ENCODE peak calls at places on chromosomes 1 and 21, in five cellular contexts. E is CD8-positive, alpha-beta T cell; X is uterus; W is Karpas-422; N is lung. Q is an unnamed sample. For H3K36me3, the result is how much of the 10 kb centered on the place peaks cover.

GRCh38 chr1:58755468-58755872 is 28.4 kb downstream of the JUN start:
- DNase-seq in X (peak), N (peak), E (no peak), W (no peak), Q (peak)

GRCh38 chr1:186887198-186887597 is 58.4 kb downstream of the PLA2G4A start:
- DNase-seq in W (no peak), X (no peak), E (no peak), N (no peak), Q (no peak)

GRCh38 chr1:44884746-44885145 is 41.7 kb upstream of the PTCH2 start:
- DNase-seq in X (no peak), N (no peak), W (no peak), E (no peak), Q (no peak)

GRCh38 chr1:9294910-9295636 is 2.4 kb downstream of the SPSB1 start:
- DNase-seq in X (no peak), W (no peak), N (no peak), E (no peak), Q (no peak)

GRCh38 chr1:29967261-29967660 is 730.9 kb downstream of the PTPRU start:
- DNase-seq in W (no peak), N (no peak), E (no peak), X (no peak), Q (no peak)

GRCh38 chr1:53111073-53111556 is 31.3 kb downstream of the SLC1A7 start:
- DNase-seq in X (no peak), W (no peak), E (no peak), N (peak), Q (no peak)

GRCh38 chr1:230029244-230029643 is 37.8 kb upstream of the GALNT2 start:
- DNase-seq in N (no peak), E (no peak), X (no peak), W (no peak), Q (no peak)

GRCh38 chr1:114334297-114334696 is 176.7 kb downstream of the TRIM33 start:
- DNase-seq in N (no peak), E (no peak), W (no peak), X (no peak), Q (no peak)

GRCh38 chr1:42163536-42164503 is 725 bp downstream of the GUCA2A start:
- DNase-seq in N (no peak), X (no peak), E (no peak), W (no peak), Q (no peak)

GRCh38 chr1:32870615-32871363 is at the start of gene FNDC5:
- DNase-seq in E (no peak), X (peak), N (no peak), W (no peak), Q (no peak)

GRCh38 chr1:210049616-210050015 is 111.6 kb downstream of the SYT14 start:
- DNase-seq in E (no peak), X (no peak), W (no peak), N (no peak), Q (no peak)

GRCh38 chr1:41342774-41343355 is 18.4 kb upstream of the FOXO6 start:
- DNase-seq in E (no peak), X (no peak), N (no peak), W (no peak), Q (no peak)

GRCh38 chr1:112761714-112762480 is 46.8 kb upstream of the PPM1J start:
- DNase-seq in X (no peak), E (no peak), W (no peak), N (no peak), Q (no peak)

GRCh38 chr1:29282924-29283803 is 46.8 kb downstream of the PTPRU start:
- DNase-seq in N (peak), X (peak), W (peak), E (no peak), Q (no peak)

GRCh38 chr1:32753532-32754281 is 51.1 kb upstream of the SYNC start:
- DNase-seq in W (peak), E (peak), X (peak), N (peak), Q (peak)

GRCh38 chr1:3541930-3542329 is 69.4 kb downstream of the MEGF6 start:
- DNase-seq in N (no peak), X (peak), W (no peak), E (no peak), Q (no peak)

GRCh38 chr21:17577701-17578100 is 35.0 kb downstream of the BTG3 start:
- DNase-seq in W (no peak), E (no peak), X (no peak), N (no peak), Q (no peak)

GRCh38 chr1:1264026-1264425 is 9.6 kb downstream of the UBE2J2 start:
- DNase-seq in W (no peak), X (no peak), E (no peak), N (no peak), Q (no peak)
- H3K36me3 ChIP-seq in W (under half), X (under half), E (under half), N (half or more), Q (under half)

GRCh38 chr1:116402333-116402732 is 29.3 kb downstream of the ATP1A1 start:
- DNase-seq in W (no peak), E (no peak), N (no peak), X (no peak), Q (no peak)
- H3K36me3 ChIP-seq in W (half or more), E (half or more), N (half or more), X (under half), Q (half or more)

GRCh38 chr21:44792653-44793052 is 9.0 kb downstream of the UBE2G2 start:
- DNase-seq in N (no peak), W (no peak), E (no peak), X (no peak), Q (no peak)

GRCh38 chr21:44791246-44791645 is 10.4 kb downstream of the UBE2G2 start:
- DNase-seq in N (no peak), W (no peak), X (no peak), E (no peak), Q (no peak)

GRCh38 chr21:44791993-44792392 is 9.6 kb downstream of the UBE2G2 start:
- DNase-seq in N (no peak), E (no peak), W (no peak), X (no peak), Q (no peak)

GRCh38 chr21:44790401-44790800 is 11.2 kb downstream of the UBE2G2 start:
- DNase-seq in N (no peak), W (peak), E (no peak), X (no peak), Q (no peak)

DNA sequence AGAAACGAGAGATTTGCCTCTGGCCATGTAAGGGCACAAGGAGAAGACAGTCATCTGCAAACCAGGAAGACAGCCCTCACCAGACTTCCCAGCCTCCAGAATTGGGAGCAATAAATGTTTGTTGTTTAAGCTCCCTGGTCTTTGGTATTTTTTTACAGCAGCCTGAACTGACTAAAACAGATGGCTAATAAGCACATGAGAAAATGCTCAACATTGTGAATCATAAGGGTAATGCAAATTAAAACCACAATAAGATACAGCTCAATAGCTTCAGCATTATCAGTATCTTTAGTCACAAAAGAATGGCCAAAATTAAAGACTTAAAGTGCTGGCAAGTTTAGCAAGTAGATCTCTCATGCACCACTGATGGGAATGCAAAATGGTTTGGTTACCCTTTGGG is 11.7 kb downstream of the UBE2G2 start:
- DNase-seq in X (no peak), N (no peak), W (peak), E (no peak), Q (no peak)
- H3K36me3 ChIP-seq in X (under half), N (under half), W (under half), E (under half), Q (under half)

DNA sequence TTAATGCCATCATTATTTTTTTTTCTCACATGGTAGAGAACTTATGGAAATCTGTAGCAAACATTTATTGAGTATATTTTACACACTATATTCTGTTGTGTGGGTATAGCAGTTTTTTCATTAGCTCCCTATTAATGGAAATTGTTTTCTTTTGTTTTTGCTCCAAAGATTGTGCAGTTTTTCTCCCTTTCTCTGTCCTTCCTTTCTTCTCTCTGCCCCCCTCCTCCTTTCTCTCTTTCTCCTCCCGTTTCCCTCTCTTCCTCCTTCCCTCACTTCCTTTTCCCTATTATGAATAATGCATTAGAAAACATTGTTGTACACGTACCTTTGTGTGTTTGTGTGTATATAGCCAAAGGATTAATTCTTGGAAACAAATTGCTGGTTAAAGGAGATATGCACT is 20.6 kb downstream of the CDC73 start:
- DNase-seq in X (no peak), W (no peak), E (no peak), N (no peak), Q (no peak)
- H3K36me3 ChIP-seq in X (under half), W (under half), E (under half), N (under half), Q (under half)

Q was measured in CD8-positive, alpha-beta memory T cell.